ENCODE peak calls at places on chromosomes 3 and 15, in five cellular contexts. Q is A549, P is A673, G is prostate gland, R is neural progenitor cell. W is an unnamed sample. For H3K4me1, the result is how much of the 10 kb centered on the place peaks cover.

GRCh38 chr3:172259191-172259590 is 189.1 kb downstream of the GHSR start:
- DNase-seq in G (no peak), R (no peak), P (peak), Q (no peak), W (no peak)

GRCh38 chr15:94576889-94577533 is 345.6 kb downstream of the MCTP2 start:
- DNase-seq in R (peak), P (peak), Q (no peak), G (no peak), W (peak)

GRCh38 chr3:51712963-51713362 is 6.1 kb downstream of the GRM2 start:
- DNase-seq in Q (no peak), G (no peak), R (no peak), P (no peak), W (no peak)

GRCh38 chr3:63706321-63707085 is 54.0 kb downstream of the SNTN start:
- DNase-seq in P (no peak), G (no peak), R (no peak), Q (no peak), W (no peak)

GRCh38 chr3:39149059-39149455 is 4.3 kb downstream of the CSRNP1 start:
- DNase-seq in G (no peak), R (no peak), Q (no peak), P (no peak), W (no peak)

GRCh38 chr15:100879461-100880138 is at the start of gene ALDH1A3:
- DNase-seq in P (no peak), Q (peak), G (peak), R (peak), W (peak)

GRCh38 chr3:159130108-159130507 is 328.3 kb downstream of the MFSD1 start:
- DNase-seq in G (no peak), Q (no peak), P (peak), R (peak), W (no peak)

GRCh38 chr3:46628980-46629379 is 16.7 kb downstream of the FAM240A start:
- DNase-seq in G (no peak), Q (no peak), P (no peak), R (peak), W (no peak)

GRCh38 chr3:38138347-38139190 is at the start of gene MYD88:
- DNase-seq in Q (peak), G (peak), P (peak), R (peak), W (peak)

GRCh38 chr3:198092276-198092675 is 132.3 kb downstream of the LMLN start:
- DNase-seq in Q (no peak), R (no peak), P (no peak), G (no peak), W (no peak)

GRCh38 chr3:113783980-113784379 is 37.1 kb downstream of the ATP6V1A start:
- DNase-seq in Q (no peak), G (no peak), R (no peak), P (peak), W (no peak)
- H3K27ac ChIP-seq in Q (no peak), G (no peak), R (no peak), P (peak), W (no peak)

GRCh38 chr3:177538064-177538742 is 340.9 kb upstream of the TBL1XR1 start:
- DNase-seq in Q (no peak), P (no peak), G (no peak), R (no peak), W (no peak)
- H3K4me1 ChIP-seq in Q (under half), P (under half), G (under half), R (under half), W (under half)

GRCh38 chr15:78438595-78439285 is 724 bp downstream of the IREB2 start:
- DNase-seq in G (peak), P (peak), R (peak), Q (peak), W (peak)
- TF ChIP-seq CTCF in G (no peak), P (peak), R (peak), Q (no peak), W (no peak)

DNA sequence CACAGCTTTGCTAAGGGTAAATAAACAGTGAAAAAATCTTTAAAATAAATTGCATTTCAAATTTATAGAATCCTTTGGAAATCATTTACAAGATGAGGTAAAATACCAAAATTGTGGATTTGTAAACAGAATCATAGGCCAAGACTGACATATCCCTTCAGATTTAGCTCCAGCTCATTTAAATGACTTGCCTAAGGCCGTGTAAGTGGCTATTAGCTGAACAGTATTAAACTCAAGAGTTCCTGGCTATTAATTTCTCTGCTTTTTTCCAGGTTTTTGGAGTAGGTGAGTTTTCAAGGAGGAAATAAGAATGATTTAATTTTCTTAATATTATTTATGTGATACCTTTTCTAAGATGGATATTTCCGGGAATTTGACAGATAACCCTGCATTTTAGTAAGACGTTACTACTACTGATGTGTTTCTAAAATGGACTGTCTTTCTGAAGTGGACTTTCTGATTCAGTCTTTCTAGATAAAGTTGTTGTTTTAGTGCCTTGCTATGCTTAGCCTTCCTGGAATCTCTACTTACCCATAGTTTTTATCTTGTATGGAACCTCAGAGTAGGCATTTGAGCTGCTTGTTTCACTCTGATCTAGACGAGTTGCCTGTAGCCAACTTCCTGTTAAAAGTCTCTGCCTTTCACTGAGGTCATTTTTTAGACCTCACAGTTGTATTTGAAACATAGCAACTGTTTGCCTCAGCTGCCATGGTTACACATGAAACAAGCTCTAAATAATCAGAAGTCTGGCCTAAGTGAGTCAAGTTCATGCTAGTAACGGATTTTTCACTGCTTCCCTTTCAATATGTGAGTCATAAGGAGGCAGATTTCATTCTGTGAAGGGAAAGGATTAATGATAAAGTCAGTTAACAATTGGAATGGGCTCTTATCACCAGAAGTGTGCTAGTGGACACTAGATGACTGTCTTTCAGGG is 127.0 kb downstream of the KLHL25 start:
- DNase-seq in Q (peak), P (peak), G (no peak), R (no peak), W (peak)
- H3K27ac ChIP-seq in Q (peak), P (peak), G (peak), R (no peak), W (peak)

GRCh38 chr15:65182538-65182937 is 2.6 kb downstream of the CLPX start:
- DNase-seq in Q (no peak), R (no peak), P (no peak), G (no peak), W (no peak)
- H3K4me1 ChIP-seq in Q (under half), R (under half), P (under half), G (under half), W (under half)

GRCh38 chr3:111283165-111283564 is 211.5 kb downstream of the NECTIN3 start:
- DNase-seq in P (no peak), Q (no peak), G (no peak), R (no peak), W (no peak)
- TF ChIP-seq CTCF in P (no peak), Q (no peak), G (no peak), R (no peak), W (no peak)

GRCh38 chr15:36133686-36134085 is 445.7 kb upstream of the CDIN1 start:
- DNase-seq in P (no peak), R (no peak), G (no peak), Q (no peak), W (no peak)

GRCh38 chr15:36126194-36126593 is 453.2 kb upstream of the CDIN1 start:
- DNase-seq in R (peak), P (no peak), Q (no peak), G (no peak), W (no peak)

GRCh38 chr15:36136054-36136453 is 443.4 kb upstream of the CDIN1 start:
- DNase-seq in Q (no peak), R (no peak), P (no peak), G (no peak), W (no peak)

DNA sequence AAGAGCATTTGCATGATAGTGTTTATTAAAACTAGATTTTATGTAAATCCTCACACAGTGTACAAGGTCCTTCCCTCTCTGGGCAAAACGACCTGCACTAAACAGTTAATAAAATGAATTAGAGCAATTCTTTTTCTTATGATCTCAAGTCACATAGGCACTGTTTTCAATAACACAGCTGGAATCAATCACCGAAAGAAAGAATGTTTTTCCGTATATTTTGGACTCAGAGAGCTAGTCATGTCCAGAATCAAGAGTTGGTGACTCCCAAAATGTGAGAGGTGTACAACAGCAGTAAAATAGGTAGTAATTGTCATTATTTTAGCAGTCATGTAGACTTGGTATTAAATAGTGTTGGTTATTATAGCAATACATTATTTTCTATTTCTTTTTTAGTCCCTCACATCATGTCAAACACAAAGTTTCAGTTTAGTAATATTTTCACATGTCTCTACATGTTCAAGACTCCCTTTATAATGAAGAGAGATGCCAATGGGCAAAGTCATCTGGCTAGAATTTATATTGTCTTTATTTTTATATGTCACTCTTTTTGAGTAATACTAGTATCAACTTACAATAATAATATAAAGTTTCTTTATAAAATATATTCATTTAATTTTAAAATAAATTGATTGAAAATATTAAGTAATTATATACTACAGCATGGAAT is 448.6 kb upstream of the CDIN1 start:
- DNase-seq in G (no peak), Q (no peak), R (no peak), P (no peak), W (no peak)
- H3K27ac ChIP-seq in G (no peak), Q (no peak), R (no peak), P (no peak), W (no peak)

DNA sequence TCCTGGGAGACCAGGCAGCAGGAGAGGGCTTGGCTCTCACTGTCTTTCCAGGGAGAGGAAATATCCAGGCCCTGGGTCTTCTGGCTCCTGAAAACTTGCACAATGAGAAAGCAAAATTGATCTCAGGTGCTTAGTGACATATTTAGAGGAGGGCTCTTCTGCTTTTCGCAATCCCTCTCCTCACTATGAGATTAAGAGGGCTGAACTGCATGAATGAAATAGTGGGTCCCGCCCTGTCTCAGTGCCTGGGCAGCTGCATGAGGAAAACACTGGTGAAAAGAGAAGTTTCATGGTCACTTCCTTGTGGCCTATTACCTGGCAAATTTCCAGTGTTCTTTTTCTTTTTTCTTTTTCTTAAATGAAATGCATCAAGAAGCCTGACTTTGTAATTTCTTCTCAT is 73.5 kb downstream of the TRAK1 start:
- DNase-seq in P (no peak), R (no peak), G (no peak), Q (no peak), W (no peak)
- H3K4me1 ChIP-seq in P (under half), R (under half), G (under half), Q (under half), W (under half)

DNA sequence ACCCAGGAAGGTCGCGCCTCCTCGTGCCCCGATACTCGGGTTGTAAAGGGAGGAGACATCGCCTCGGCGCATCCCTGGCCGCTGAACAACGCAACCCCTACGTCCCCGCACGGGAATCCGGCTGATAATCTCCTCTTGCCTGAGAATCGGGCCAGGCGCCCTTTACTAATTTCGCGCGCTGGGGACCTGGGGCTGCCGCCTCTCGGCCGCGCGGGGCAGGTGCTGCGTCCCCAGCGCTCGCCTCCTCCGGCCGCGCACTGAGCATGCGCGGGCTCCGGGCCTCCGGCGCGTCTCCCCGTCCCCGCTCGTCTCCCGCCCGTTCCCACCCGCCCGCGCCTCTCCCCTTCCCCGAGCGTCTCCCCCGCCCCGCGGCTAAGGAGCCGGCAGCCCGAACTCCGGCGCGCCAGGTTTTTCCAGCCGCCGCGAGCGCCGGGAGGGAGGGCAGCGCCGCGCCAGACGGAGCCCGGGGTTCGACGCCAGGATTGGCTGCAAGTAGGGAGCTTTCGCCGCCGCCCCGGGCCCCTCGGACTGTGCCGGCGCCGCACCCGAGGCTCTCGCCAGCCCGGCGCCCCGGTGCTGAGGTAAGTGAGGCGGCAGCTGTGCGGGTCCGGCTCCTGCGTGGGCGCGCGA is at the start of gene CNTN4:
- DNase-seq in R (peak), G (peak), P (peak), Q (peak), W (peak)
- TF ChIP-seq CTCF in R (peak), G (no peak), P (no peak), Q (no peak), W (peak)

W was measured in body of pancreas.